ENCODE peak calls at places on chromosome 18, in eight cellular contexts. B is cardiac muscle cell, H is ovary, V is right atrium auricular region, U is dorsolateral prefrontal cortex, T is mucosa of descending colon, I is body of pancreas, Z is A549. A is an unnamed sample.

GRCh38 chr18:59867337-59868104 is 32.3 kb upstream of the PMAIP1 start:
- DNase-seq in B (no peak), H (no peak), V (no peak), U (no peak), T (no peak), I (no peak), Z (no peak), A (no peak)

GRCh38 chr18:47150824-47151366 is 595 bp upstream of the HDHD2 start:
- DNase-seq in B (no peak), H (peak), V (no peak), U (no peak), T (peak), I (no peak), Z (no peak), A (no peak)

GRCh38 chr18:21714472-21714871 is 9.9 kb upstream of the ABHD3 start:
- DNase-seq in B (no peak), H (no peak), V (no peak), U (no peak), T (no peak), I (no peak), Z (no peak), A (no peak)

GRCh38 chr18:32956591-32957310 is 183.9 kb upstream of the KLHL14 start:
- DNase-seq in B (peak), H (no peak), V (no peak), U (no peak), T (no peak), I (peak), Z (no peak), A (no peak)

GRCh38 chr18:28015671-28016070 is 161.3 kb downstream of the CDH2 start:
- DNase-seq in B (no peak), H (no peak), V (no peak), U (no peak), T (no peak), I (no peak), Z (no peak), A (no peak)

GRCh38 chr18:47560693-47561092 is 309.2 kb upstream of the SKOR2 start:
- DNase-seq in B (no peak), H (no peak), V (no peak), U (no peak), T (no peak), I (no peak), Z (no peak), A (no peak)

GRCh38 chr18:46265190-46266156 is 161.3 kb downstream of the HAUS1 start:
- DNase-seq in B (no peak), H (no peak), V (no peak), U (no peak), T (no peak), I (no peak), Z (no peak), A (no peak)

GRCh38 chr18:22057908-22058527 is 111.4 kb upstream of the GATA6 start:
- DNase-seq in B (no peak), H (no peak), V (no peak), U (no peak), T (no peak), I (peak), Z (peak), A (no peak)

GRCh38 chr18:63119647-63120046 is 199.9 kb downstream of the BCL2 start:
- DNase-seq in B (no peak), H (no peak), V (no peak), U (peak), T (no peak), I (no peak), Z (peak), A (no peak)

GRCh38 chr18:55109818-55110414 is 150.7 kb upstream of the CCDC68 start:
- DNase-seq in B (no peak), H (no peak), V (no peak), U (no peak), T (no peak), I (no peak), Z (no peak), A (no peak)

GRCh38 chr18:55592572-55592971 is 4.6 kb upstream of the TCF4 start:
- DNase-seq in B (no peak), H (no peak), V (no peak), U (no peak), T (no peak), I (no peak), Z (no peak), A (no peak)

GRCh38 chr18:9488535-9488934 is 13.2 kb downstream of the RALBP1 start:
- DNase-seq in B (no peak), H (no peak), V (no peak), U (no peak), T (no peak), I (no peak), Z (no peak), A (no peak)

GRCh38 chr18:28114472-28114871 is 62.5 kb downstream of the CDH2 start:
- DNase-seq in B (no peak), H (no peak), V (no peak), U (no peak), T (no peak), I (no peak), Z (peak), A (no peak)

GRCh38 chr18:61334951-61335736 is 1.9 kb downstream of the CDH20 start:
- DNase-seq in B (no peak), H (no peak), V (no peak), U (peak), T (no peak), I (no peak), Z (no peak), A (no peak)

GRCh38 chr18:58609536-58609993 is 19.3 kb downstream of the ALPK2 start:
- DNase-seq in B (no peak), H (no peak), V (no peak), U (no peak), T (no peak), I (no peak), Z (no peak), A (no peak)
- H3K4me3 ChIP-seq in B (no peak), H (no peak), V (no peak), U (no peak), T (no peak), I (no peak), Z (no peak), A (no peak)

DNA sequence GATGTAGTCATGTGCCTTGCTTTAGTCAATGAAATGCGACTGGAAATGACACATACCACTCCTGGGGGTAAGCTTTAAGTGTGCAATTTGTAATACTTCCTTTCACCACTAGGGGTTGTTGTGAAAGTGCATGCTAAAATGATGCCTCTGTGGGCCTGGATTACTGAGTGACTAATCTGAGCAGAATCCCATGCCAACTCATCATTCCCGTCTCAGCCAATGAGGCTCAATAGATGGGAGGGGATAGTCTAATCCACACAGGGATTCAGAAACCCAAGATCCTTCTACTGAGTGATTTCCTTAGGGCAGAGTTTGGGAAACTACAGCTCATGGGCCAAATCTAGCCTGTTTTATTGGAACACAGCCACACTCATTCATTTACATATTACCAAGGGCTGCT is 54.0 kb downstream of the HRH4 start:
- DNase-seq in B (no peak), H (no peak), V (no peak), U (no peak), T (no peak), I (no peak), Z (peak), A (no peak)
- TF ChIP-seq CTCF in B (peak), H (no peak), V (no peak), U (peak), T (peak), I (no peak), Z (no peak), A (peak)

DNA sequence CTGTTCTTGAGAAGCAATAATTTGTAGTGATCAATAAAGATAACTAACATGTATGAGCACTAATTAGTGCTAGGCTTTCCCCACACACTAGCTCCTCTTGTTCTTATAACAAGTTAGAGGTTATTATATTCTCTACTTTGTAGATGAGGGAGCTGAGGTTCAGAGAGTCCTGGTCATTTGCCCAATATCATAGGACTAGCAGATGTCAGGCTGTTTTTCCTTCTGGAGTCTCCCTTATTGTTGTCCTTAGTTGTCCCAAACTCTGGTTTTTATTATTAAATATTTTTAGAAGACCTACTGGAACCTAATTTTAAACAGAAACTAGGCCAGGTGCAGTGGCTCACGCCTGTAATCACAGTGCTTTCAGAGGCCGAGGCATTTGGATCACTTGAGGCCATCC is 16.5 kb upstream of the TTC39C start:
- DNase-seq in B (no peak), H (no peak), V (no peak), U (no peak), T (no peak), I (no peak), Z (no peak), A (no peak)
- H3K4me3 ChIP-seq in B (no peak), H (no peak), V (no peak), U (no peak), T (no peak), I (no peak), Z (no peak), A (no peak)

GRCh38 chr18:48975221-48975816 is 24.6 kb upstream of the SMAD7 start:
- DNase-seq in B (peak), H (peak), V (no peak), U (no peak), T (no peak), I (no peak), Z (no peak), A (peak)
- TF ChIP-seq CTCF in B (no peak), H (no peak), V (no peak), U (no peak), T (no peak), I (no peak), Z (no peak), A (no peak)

GRCh38 chr18:2988041-2988794 is 24.7 kb downstream of the LPIN2 start:
- DNase-seq in B (no peak), H (no peak), V (no peak), U (no peak), T (no peak), I (no peak), Z (no peak), A (no peak)
- H3K4me3 ChIP-seq in B (no peak), H (no peak), V (no peak), U (no peak), T (no peak), I (no peak), Z (no peak), A (no peak)